ENCODE peak calls at places on chromosomes 1 and 21, in five cellular contexts. H, X, F, K and D are unnamed samples.

GRCh38 chr1:92298573-92299476 is at the start of the genes GLMN and RPAP2:
- DNase-seq in X (peak), K (peak), F (peak), H (peak), D (peak)

GRCh38 chr1:244352156-244352830 is 99.4 kb downstream of the ADSS2 start:
- DNase-seq in F (no peak), H (no peak), X (no peak), K (no peak), D (no peak)

GRCh38 chr1:218304281-218305039 is 19.4 kb downstream of the RRP15 start:
- DNase-seq in F (peak), X (no peak), H (no peak), K (no peak), D (no peak)

GRCh38 chr1:67355745-67356424 is 48.2 kb downstream of the IL12RB2 start:
- DNase-seq in F (no peak), K (no peak), H (no peak), X (no peak), D (no peak)

GRCh38 chr1:54850082-54850730 is 36.8 kb downstream of the DHCR24 start:
- DNase-seq in X (no peak), H (no peak), F (no peak), K (no peak), D (no peak)

GRCh38 chr1:35885961-35886558 is 3.1 kb downstream of the AGO1 start:
- DNase-seq in K (no peak), F (no peak), X (no peak), H (no peak), D (no peak)

GRCh38 chr1:109904105-109904817 is 6.4 kb upstream of the CSF1 start:
- DNase-seq in X (no peak), K (peak), H (no peak), F (no peak), D (no peak)

GRCh38 chr1:38923607-38924006 is 18.0 kb downstream of the RHBDL2 start:
- DNase-seq in F (no peak), K (no peak), X (no peak), H (no peak), D (no peak)

GRCh38 chr1:6600410-6601048 is 2.1 kb downstream of the KLHL21 start:
- DNase-seq in K (peak), F (no peak), X (no peak), H (no peak), D (no peak)

GRCh38 chr1:59564192-59564891 is 250.4 kb upstream of the HOOK1 start:
- DNase-seq in K (no peak), F (no peak), X (no peak), H (no peak), D (no peak)

GRCh38 chr1:5936126-5936525 is 56.1 kb downstream of the NPHP4 start:
- DNase-seq in H (no peak), X (no peak), F (no peak), K (no peak), D (no peak)

DNA sequence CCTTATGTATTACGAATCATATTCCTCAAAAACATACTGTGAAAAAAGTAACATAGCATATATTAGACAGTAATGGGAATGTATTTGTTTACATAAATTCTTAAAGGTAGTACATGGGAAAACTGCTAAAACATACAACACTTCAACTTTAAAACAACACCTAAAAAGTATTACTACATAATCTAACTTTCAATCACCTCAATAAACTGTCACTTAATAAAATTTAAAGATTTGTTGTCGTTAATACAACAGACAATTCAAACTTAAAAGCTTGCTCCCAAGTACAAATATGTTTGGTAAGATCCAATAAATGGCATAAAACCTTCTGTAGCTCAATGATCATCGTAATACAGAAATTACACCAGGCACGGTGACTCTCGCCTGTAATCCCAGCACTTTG is 3.7 kb downstream of the ARID4B start:
- DNase-seq in K (no peak), F (no peak), X (no peak), H (no peak), D (no peak)
- H3K4me3 ChIP-seq in K (no peak), F (no peak), X (peak), H (no peak), D (no peak)

DNA sequence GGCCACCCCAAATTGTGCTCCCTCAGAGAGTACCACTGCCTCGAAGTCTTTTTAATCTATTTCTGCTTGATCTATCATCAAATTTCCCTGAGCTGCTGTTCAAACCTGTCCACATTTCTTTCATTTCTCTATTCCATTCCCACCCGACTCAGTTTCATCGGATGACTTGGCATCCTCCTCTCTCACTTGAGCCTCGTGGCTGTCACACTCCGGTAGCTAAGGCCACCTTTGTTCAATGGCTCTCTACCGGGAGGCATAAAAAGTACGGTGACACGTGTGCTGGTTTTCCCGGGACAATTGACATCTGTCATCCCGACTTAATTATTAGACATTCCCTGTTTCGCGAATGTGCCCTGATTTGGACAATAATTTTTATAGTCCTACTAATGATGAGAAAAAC is 22.6 kb downstream of the MIS18A start:
- DNase-seq in K (no peak), X (no peak), H (no peak), F (no peak), D (no peak)
- TF ChIP-seq CTCF in K (no peak), X (no peak), H (no peak), F (no peak), D (no peak)

GRCh38 chr1:225999227-225999911 is at the start of gene SDE2:
- DNase-seq in K (peak), F (peak), X (peak), H (peak), D (peak)

GRCh38 chr1:225999912-226000337 is 782 bp upstream of the SDE2 start:
- DNase-seq in K (no peak), X (no peak), F (no peak), H (no peak), D (peak)

GRCh38 chr1:225998560-225999226 is 450 bp downstream of the SDE2 start:
- DNase-seq in X (no peak), F (no peak), K (no peak), H (no peak), D (peak)

GRCh38 chr1:225996946-225997545 is 2.1 kb downstream of the SDE2 start:
- DNase-seq in K (no peak), H (no peak), X (no peak), F (no peak), D (peak)

GRCh38 chr1:225995919-225996864 is 3.0 kb downstream of the SDE2 start:
- DNase-seq in F (no peak), X (no peak), K (no peak), H (no peak), D (no peak)
- H3K4me3 ChIP-seq in F (no peak), X (peak), K (no peak), H (no peak), D (peak)

DNA sequence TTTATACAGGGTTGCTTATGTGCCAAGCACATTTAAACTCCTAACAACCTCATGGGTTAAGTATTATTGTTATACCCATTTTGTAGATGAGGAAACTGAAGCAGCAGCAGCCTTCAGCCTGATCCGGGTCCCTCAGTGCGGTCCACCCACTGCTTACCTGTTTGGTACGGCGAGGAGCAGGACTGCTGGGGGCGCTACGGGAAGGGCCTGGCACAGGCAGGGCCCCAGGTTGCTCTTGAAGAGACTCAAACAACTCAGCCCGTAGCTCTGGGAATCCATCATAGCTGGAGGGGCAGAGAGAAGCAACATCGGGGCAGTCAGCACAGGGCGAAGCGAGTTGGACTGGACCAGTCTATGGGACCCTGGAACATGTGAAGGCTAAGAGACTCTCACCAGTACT is 9.2 kb downstream of the DENND4B start:
- DNase-seq in X (no peak), H (no peak), K (no peak), F (no peak), D (no peak)
- TF ChIP-seq CTCF in X (no peak), H (no peak), K (no peak), F (no peak), D (no peak)

GRCh38 chr1:28173151-28173979 is 3.1 kb downstream of the PTAFR start:
- DNase-seq in F (no peak), X (no peak), H (no peak), K (peak), D (no peak)
- H3K4me3 ChIP-seq in F (no peak), X (no peak), H (peak), K (no peak), D (peak)

DNA sequence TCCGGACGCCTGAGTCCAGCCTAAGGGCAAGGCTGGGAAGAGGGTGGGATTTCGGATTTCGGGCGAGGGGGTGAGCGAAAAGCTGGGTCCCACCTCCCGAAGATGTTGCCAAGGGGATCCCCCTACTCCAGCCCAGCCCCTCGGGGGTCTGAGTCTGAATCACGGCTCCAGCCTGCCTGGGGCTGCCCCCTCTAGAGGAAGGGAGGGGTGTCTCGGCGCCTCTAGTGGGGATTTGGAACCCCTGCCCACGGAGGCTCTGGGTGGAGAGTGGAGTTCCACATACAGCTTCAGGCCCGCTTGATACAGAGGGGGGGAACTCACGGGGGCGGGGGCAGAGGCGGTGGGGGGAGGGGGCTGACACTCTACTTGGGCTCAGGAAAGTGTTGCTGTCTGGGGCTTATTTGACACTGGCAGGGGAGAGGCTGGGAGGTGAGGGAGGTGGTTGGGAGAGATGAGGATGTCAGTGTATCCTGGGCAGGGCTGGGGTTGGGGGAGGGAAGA is 686 bp downstream of the KIRREL1 start:
- DNase-seq in F (no peak), X (no peak), H (no peak), K (no peak), D (no peak)
- TF ChIP-seq CTCF in F (peak), X (peak), H (peak), K (no peak), D (no peak)

GRCh38 chr1:28064064-28064463 is 24.3 kb downstream of the EYA3 start:
- DNase-seq in H (no peak), F (no peak), K (no peak), X (peak), D (no peak)
- H3K4me3 ChIP-seq in H (no peak), F (no peak), K (no peak), X (no peak), D (no peak)

GRCh38 chr1:209937996-209938959 is at the start of gene SYT14:
- DNase-seq in K (peak), X (no peak), F (no peak), H (no peak), D (no peak)
- TF ChIP-seq CTCF in K (no peak), X (peak), F (peak), H (no peak), D (no peak)

DNA sequence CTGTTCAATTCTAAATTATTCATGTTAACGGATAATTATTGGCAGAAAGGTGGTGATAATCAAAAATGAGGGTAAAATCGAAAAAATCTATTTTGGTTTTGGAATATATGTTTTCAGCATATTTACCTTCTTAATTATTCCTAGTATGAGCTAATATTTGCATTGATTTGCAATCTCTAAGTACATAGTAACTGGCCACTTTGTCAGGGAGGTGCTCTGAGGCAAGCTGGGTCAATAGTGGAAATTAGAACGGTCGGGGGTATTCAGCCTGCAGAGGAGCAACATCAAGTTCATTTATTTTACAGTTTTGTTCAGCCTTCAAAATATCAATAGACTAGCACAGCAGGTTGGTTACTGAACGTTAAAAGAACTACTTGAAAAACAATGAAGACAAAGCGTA is 1.8 kb downstream of the OTUD7B start:
- DNase-seq in K (no peak), X (no peak), F (no peak), H (no peak), D (no peak)
- H3K4me3 ChIP-seq in K (peak), X (peak), F (peak), H (peak), D (no peak)

DNA sequence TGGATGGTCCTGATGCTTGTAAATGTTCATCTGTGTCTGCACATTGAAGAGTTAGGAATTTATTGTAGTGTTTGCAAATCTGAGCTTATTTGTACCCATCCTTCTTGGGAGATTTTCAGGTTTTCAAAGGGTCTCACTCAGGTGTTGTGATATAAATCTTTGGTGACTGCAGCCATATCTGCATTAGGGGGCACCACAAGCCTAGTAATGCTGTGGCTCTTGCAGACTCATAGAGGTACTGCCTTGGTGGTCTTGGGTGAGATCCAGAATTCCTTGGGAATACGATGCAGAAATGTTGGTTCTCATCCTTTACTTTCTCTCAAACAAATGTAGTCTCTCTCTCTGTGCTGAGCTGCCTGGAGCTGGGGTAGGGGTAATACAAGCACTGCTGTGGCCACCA is 405.9 kb downstream of the TTLL7 start:
- DNase-seq in H (no peak), X (no peak), K (no peak), F (no peak), D (no peak)
- TF ChIP-seq CTCF in H (no peak), X (no peak), K (no peak), F (no peak), D (no peak)